ENCODE peak calls at places on chromosome 3, in six cellular contexts. M, Z, C, N, P and X are unnamed samples. For H3K27me3, the result is how much of the 10 kb centered on the place peaks cover.

GRCh38 chr3:99167016-99167415 is 265.5 kb upstream of the DCBLD2 start:
- DNase-seq in M (no peak), Z (no peak), C (no peak), N (no peak), P (no peak), X (no peak)

GRCh38 chr3:174533286-174533685 is 325.8 kb upstream of the NAALADL2 start:
- DNase-seq in M (no peak), Z (no peak), C (no peak), N (no peak), P (no peak), X (no peak)

GRCh38 chr3:89560546-89560945 is 453.1 kb downstream of the EPHA3 start:
- DNase-seq in M (no peak), Z (no peak), C (no peak), N (no peak), P (no peak), X (no peak)

GRCh38 chr3:52829482-52829881 is 990 bp downstream of the ITIH4 start:
- DNase-seq in M (no peak), Z (no peak), C (no peak), N (no peak), P (no peak), X (no peak)

GRCh38 chr3:134933997-134934396 is 138.9 kb downstream of the EPHB1 start:
- DNase-seq in M (no peak), Z (no peak), C (no peak), N (no peak), P (no peak), X (no peak)

GRCh38 chr3:126197854-126198584 is 17.6 kb upstream of the ALDH1L1 start:
- DNase-seq in M (peak), Z (no peak), C (peak), N (peak), P (no peak), X (no peak)

GRCh38 chr3:135965506-135966348 is at the start of gene PPP2R3A:
- DNase-seq in M (peak), Z (no peak), C (peak), N (peak), P (peak), X (peak)

GRCh38 chr3:73398084-73398483 is 226.7 kb downstream of the PDZRN3 start:
- DNase-seq in M (no peak), Z (no peak), C (no peak), N (no peak), P (no peak), X (no peak)

GRCh38 chr3:138220788-138221187 is 33.7 kb downstream of the ARMC8 start:
- DNase-seq in M (no peak), Z (no peak), C (no peak), N (no peak), P (no peak), X (no peak)

GRCh38 chr3:32309653-32310242 is 71.3 kb downstream of the CMTM8 start:
- DNase-seq in M (no peak), Z (no peak), C (no peak), N (no peak), P (no peak), X (no peak)

GRCh38 chr3:128745742-128746141 is 19.8 kb downstream of the RAB7A start:
- DNase-seq in M (no peak), Z (no peak), C (no peak), N (no peak), P (no peak), X (no peak)

GRCh38 chr3:35946121-35946856 is 307.0 kb downstream of the ARPP21 start:
- DNase-seq in M (no peak), Z (no peak), C (no peak), N (peak), P (no peak), X (no peak)

GRCh38 chr3:114624676-114625181 is 330.9 kb downstream of the TIGIT start:
- DNase-seq in M (no peak), Z (no peak), C (peak), N (no peak), P (peak), X (peak)

GRCh38 chr3:8197384-8197783 is 304.2 kb upstream of the LMCD1 start:
- DNase-seq in M (no peak), Z (no peak), C (no peak), N (no peak), P (no peak), X (no peak)

GRCh38 chr3:190514163-190515153 is 573 bp downstream of the IL1RAP start:
- DNase-seq in M (peak), Z (no peak), C (peak), N (peak), P (peak), X (peak)

GRCh38 chr3:30779686-30780287 is 114.7 kb downstream of the GADL1 start:
- DNase-seq in M (no peak), Z (no peak), C (peak), N (peak), P (no peak), X (no peak)

GRCh38 chr3:157871838-157872497 is 234.3 kb downstream of the SHOX2 start:
- DNase-seq in M (no peak), Z (no peak), C (no peak), N (no peak), P (no peak), X (no peak)

GRCh38 chr3:42804113-42804830 is at the start of gene HIGD1A:
- DNase-seq in M (peak), Z (peak), C (peak), N (peak), P (peak), X (peak)

GRCh38 chr3:127888564-127889107 is 26.4 kb upstream of the KBTBD12 start:
- DNase-seq in M (no peak), Z (no peak), C (peak), N (no peak), P (no peak), X (no peak)

GRCh38 chr3:134846943-134847342 is 51.9 kb downstream of the EPHB1 start:
- DNase-seq in M (no peak), Z (no peak), C (peak), N (peak), P (no peak), X (no peak)

GRCh38 chr3:138282836-138283235 is 46.8 kb downstream of the NME9 start:
- DNase-seq in M (no peak), Z (no peak), C (no peak), N (no peak), P (no peak), X (no peak)

GRCh38 chr3:105516972-105517371 is 150.3 kb downstream of the ALCAM start:
- DNase-seq in M (no peak), Z (no peak), C (no peak), N (peak), P (no peak), X (no peak)

GRCh38 chr3:20696393-20697045 is 510.5 kb upstream of the SGO1 start:
- DNase-seq in M (no peak), Z (no peak), C (no peak), N (no peak), P (no peak), X (no peak)

GRCh38 chr3:151918253-151919029 is 45.0 kb downstream of the SUCNR1 start:
- DNase-seq in M (no peak), Z (no peak), C (no peak), N (peak), P (peak), X (no peak)

DNA sequence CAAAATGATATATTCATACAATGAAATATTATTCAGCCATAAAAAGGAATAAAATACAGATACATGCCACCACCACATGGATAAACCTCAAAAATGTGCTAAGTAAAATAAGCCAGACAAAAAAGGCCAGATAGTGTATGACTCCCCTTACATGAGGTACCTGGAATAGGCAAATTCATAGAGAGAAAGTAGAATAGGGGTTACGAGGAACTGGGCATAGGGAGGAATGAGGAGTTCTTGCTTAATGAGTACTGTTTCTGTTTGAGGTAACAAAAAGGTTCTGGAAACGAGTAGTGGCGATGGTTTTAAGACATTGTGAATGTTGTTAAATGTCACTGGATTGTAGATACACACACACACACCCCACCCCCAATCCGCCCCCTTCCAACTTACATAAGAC is 8.2 kb downstream of the RAF1 start:
- DNase-seq in M (no peak), Z (no peak), C (no peak), N (no peak), P (no peak), X (no peak)
- H3K27ac ChIP-seq in M (no peak), Z (peak), C (no peak), N (peak), P (no peak), X (no peak)

DNA sequence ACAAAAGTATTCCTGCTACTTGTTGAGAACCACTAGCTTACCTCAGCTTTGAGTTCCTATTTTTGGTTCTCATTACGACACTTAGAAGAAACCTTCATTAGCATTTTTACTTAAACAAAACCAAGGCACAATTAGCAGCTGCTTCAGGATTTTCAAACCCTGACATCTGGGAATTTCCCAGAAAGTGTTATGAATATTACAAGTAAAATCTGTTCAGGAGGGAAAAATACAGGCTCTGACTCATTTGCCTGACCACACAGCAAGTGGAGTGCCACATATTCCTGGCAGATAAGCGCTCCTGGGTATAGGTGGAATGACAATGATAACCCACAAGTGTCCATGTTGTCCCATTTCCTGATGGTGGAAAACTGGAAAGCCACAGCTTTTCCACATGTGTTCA is 10.3 kb upstream of the RFTN1 start:
- DNase-seq in M (no peak), Z (no peak), C (no peak), N (no peak), P (no peak), X (no peak)
- H3K27me3 ChIP-seq in M (under half), Z (under half), C (under half), N (under half), P (under half), X (under half)

GRCh38 chr3:80771085-80771484 is 990.4 kb downstream of the GBE1 start:
- DNase-seq in M (no peak), Z (no peak), C (no peak), N (peak), P (no peak), X (no peak)
- H3K27ac ChIP-seq in M (no peak), Z (no peak), C (no peak), N (no peak), P (no peak), X (no peak)

DNA sequence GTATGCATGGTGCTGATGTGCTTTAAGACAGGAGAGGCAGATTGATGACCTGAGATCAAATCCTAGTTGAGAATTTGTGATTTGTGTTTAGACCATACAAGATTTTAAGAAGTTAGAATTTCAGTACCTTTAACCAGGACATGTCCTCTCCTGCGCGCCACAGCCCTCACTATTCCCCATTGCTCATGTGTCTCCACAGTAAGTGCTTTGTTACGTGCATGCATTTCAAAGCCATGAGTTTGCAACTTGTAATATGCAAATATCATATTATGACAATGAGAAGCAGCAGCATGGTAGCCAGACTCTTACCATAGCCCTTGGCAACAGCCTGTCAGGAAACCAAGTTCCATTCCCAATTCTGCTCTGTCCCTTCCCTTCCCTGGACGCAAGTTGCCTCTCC is 73.3 kb upstream of the ATP13A5 start:
- DNase-seq in M (no peak), Z (no peak), C (no peak), N (no peak), P (no peak), X (no peak)
- H3K27me3 ChIP-seq in M (under half), Z (under half), C (under half), N (under half), P (under half), X (under half)

GRCh38 chr3:170360916-170361315 is 3.4 kb downstream of the SKIL start:
- DNase-seq in M (no peak), Z (no peak), C (no peak), N (no peak), P (no peak), X (no peak)
- H3K27ac ChIP-seq in M (no peak), Z (no peak), C (no peak), N (no peak), P (peak), X (no peak)

GRCh38 chr3:55484741-55485207 is 2.3 kb downstream of the WNT5A start:
- DNase-seq in M (no peak), Z (no peak), C (no peak), N (peak), P (no peak), X (no peak)
- H3K27me3 ChIP-seq in M (under half), Z (half or more), C (under half), N (under half), P (half or more), X (half or more)